ENCODE peak calls at places on chromosomes 11 and 22, in seven cellular contexts. U, D, L, A, O, B and C are unnamed samples.

GRCh38 chr11:69299572-69299971 is 5.6 kb downstream of the MYEOV start:
- DNase-seq in L (no peak), D (no peak), O (no peak), A (no peak), U (no peak), B (no peak), C (no peak)

GRCh38 chr11:17762309-17762974 is 27.9 kb downstream of the KCNC1 start:
- DNase-seq in A (no peak), O (no peak), D (no peak), L (no peak), B (no peak), U (no peak), C (no peak)

GRCh38 chr11:123608945-123609344 is 45.5 kb downstream of the SCN3B start:
- DNase-seq in B (no peak), A (no peak), U (no peak), D (no peak), O (no peak), L (no peak), C (no peak)

GRCh38 chr11:74696488-74696887 is 34.7 kb downstream of the CHRDL2 start:
- DNase-seq in O (no peak), D (no peak), B (no peak), A (peak; percentile 27), L (no peak), U (no peak), C (no peak)

GRCh38 chr11:77471520-77472234 is 2.2 kb downstream of the PAK1 start:
- DNase-seq in U (no peak), A (no peak), O (peak; percentile 67), D (no peak), B (no peak), L (no peak), C (peak; percentile 40)

GRCh38 chr11:33912405-33913361 is 20.8 kb upstream of the LMO2 start:
- DNase-seq in L (no peak), O (no peak), D (peak; percentile 51), U (no peak), A (no peak), B (peak; percentile 96), C (peak; percentile 80)

GRCh38 chr11:111696556-111696955 is 69.6 kb downstream of the PPP2R1B start:
- DNase-seq in B (peak; percentile 82), L (no peak), A (no peak), O (no peak), D (no peak), U (no peak), C (no peak)

GRCh38 chr11:58659404-58659803 is 36.9 kb downstream of the CNTF start:
- DNase-seq in U (no peak), B (no peak), D (no peak), L (no peak), A (no peak), O (peak; percentile 19), C (no peak)

GRCh38 chr11:132463941-132464340 is 1068.4 kb downstream of the OPCML start:
- DNase-seq in D (no peak), O (no peak), A (no peak), L (no peak), U (no peak), B (peak; percentile 13), C (no peak)

GRCh38 chr11:114448749-114449484 is 9.7 kb downstream of the REXO2 start:
- DNase-seq in O (no peak), L (no peak), A (no peak), D (no peak), U (no peak), B (peak; percentile 27), C (no peak)

GRCh38 chr11:125202362-125202880 is 37.9 kb downstream of the PKNOX2 start:
- DNase-seq in B (no peak), D (no peak), O (no peak), U (no peak), L (no peak), A (no peak), C (no peak)

GRCh38 chr11:100434821-100435641 is 252.1 kb upstream of the ARHGAP42 start:
- DNase-seq in U (no peak), O (no peak), L (no peak), A (no peak), B (no peak), D (no peak), C (no peak)

GRCh38 chr11:123561046-123561781 is 93.2 kb downstream of the SCN3B start:
- DNase-seq in O (no peak), L (no peak), U (no peak), A (peak; percentile 76), D (peak; percentile 76), B (peak; percentile 61), C (no peak)

GRCh38 chr11:17535488-17535887 is 8.7 kb downstream of the USH1C start:
- DNase-seq in A (no peak), O (no peak), L (no peak), D (no peak), U (no peak), B (no peak), C (no peak)

GRCh38 chr22:27510024-27510423 is 291.5 kb downstream of the MN1 start:
- DNase-seq in O (no peak), D (no peak), B (no peak), U (no peak), A (no peak), L (no peak), C (no peak)

GRCh38 chr11:109033627-109034340 is 368.9 kb downstream of the DDX10 start:
- DNase-seq in D (no peak), B (peak; percentile 98), U (no peak), A (peak; percentile 52), L (peak; percentile 95), O (no peak), C (peak; percentile 63)

GRCh38 chr22:19060356-19061009 is 61.7 kb downstream of the DGCR2 start:
- DNase-seq in A (peak; percentile 56), B (peak; percentile 41), U (no peak), L (no peak), O (no peak), D (no peak), C (no peak)

GRCh38 chr11:80593981-80594380 is 1153.2 kb upstream of the TENM4 start:
- DNase-seq in L (peak; percentile 97), B (no peak), A (no peak), O (peak; percentile 37), D (no peak), U (no peak), C (peak; percentile 96)

GRCh38 chr11:3161720-3162409 is 3.2 kb downstream of the OSBPL5 start:
- DNase-seq in D (peak; percentile 21), U (peak; percentile 64), A (no peak), L (no peak), B (no peak), O (peak; percentile 5), C (no peak)

GRCh38 chr11:65280646-65281045 is 18.9 kb downstream of the POLA2 start:
- DNase-seq in U (peak; percentile 7), A (no peak), O (no peak), B (no peak), D (no peak), L (peak; percentile 51), C (no peak)

GRCh38 chr11:1519028-1519736 is 32.6 kb upstream of the MOB2 start:
- DNase-seq in D (no peak), L (no peak), O (no peak), U (no peak), A (no peak), B (no peak), C (no peak)

DNA sequence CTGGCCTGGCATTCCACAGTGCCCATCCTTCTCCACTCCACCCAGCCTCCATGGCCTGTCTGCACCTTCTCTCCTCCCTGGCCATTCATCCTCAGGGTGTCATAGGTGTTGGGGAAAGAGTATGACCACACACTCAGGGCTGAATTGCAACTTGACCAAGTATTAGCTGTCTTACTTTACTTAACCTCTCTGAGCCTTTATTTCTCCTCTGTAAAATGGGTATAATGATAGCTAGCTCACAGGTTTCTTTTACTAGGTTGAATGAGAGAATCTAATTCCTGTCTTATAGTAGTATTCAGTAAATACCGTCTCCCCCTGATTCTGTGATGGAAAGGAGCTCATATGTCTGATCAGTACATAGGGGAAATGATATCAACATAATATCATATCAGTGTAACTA is 16.0 kb downstream of the PANX1 start:
- DNase-seq in D (no peak), A (no peak), L (no peak), O (no peak), B (no peak), U (no peak), C (no peak)
- H3K4me1 ChIP-seq in D (peaks cover 40% of the 10 kb centered on the region), A (peaks cover 45% of the 10 kb centered on the region), L (peaks cover 40% of the 10 kb centered on the region), O (peaks cover 6% of the 10 kb centered on the region), B (peaks cover 12% of the 10 kb centered on the region), U (peaks cover 6% of the 10 kb centered on the region), C (no peaks in the 10 kb centered on the region)

GRCh38 chr11:115459563-115459962 is 44.7 kb downstream of the CADM1 start:
- DNase-seq in L (no peak), B (no peak), U (no peak), A (no peak), D (no peak), O (no peak), C (no peak)
- H3K4me1 ChIP-seq in L (no peaks in the 10 kb centered on the region), B (no peaks in the 10 kb centered on the region), U (no peaks in the 10 kb centered on the region), A (no peaks in the 10 kb centered on the region), D (no peaks in the 10 kb centered on the region), O (no peaks in the 10 kb centered on the region), C (no peaks in the 10 kb centered on the region)

GRCh38 chr11:12247543-12248287 is 129.7 kb upstream of the PARVA start:
- DNase-seq in U (no peak), L (no peak), D (no peak), B (no peak), A (no peak), O (no peak), C (no peak)
- H3K4me1 ChIP-seq in U (peaks cover 30% of the 10 kb centered on the region), L (peaks cover 5% of the 10 kb centered on the region), D (peaks cover 50% of the 10 kb centered on the region), B (peaks cover 13% of the 10 kb centered on the region), A (no peaks in the 10 kb centered on the region), O (peaks cover 29% of the 10 kb centered on the region), C (no peaks in the 10 kb centered on the region)

GRCh38 chr11:7964873-7965272 is 374 bp downstream of the NLRP10 start:
- DNase-seq in B (peak; percentile 79), D (no peak), O (no peak), U (no peak), A (no peak), L (no peak), C (no peak)
- H3K4me1 ChIP-seq in B (peaks cover 60% of the 10 kb centered on the region), D (no peaks in the 10 kb centered on the region), O (no peaks in the 10 kb centered on the region), U (no peaks in the 10 kb centered on the region), A (no peaks in the 10 kb centered on the region), L (no peaks in the 10 kb centered on the region), C (no peaks in the 10 kb centered on the region)

GRCh38 chr22:43014876-43015676 is at the start of gene PACSIN2:
- DNase-seq in A (peak; percentile 100), L (peak; percentile 98), O (peak; percentile 100), B (peak; percentile 99), U (peak; percentile 100), D (peak; percentile 100), C (peak; percentile 99)
- H3K4me1 ChIP-seq in A (peaks cover 37% of the 10 kb centered on the region), L (peaks cover 17% of the 10 kb centered on the region), O (peaks cover 19% of the 10 kb centered on the region), B (peaks cover 18% of the 10 kb centered on the region), U (peaks cover 6% of the 10 kb centered on the region), D (peaks cover 11% of the 10 kb centered on the region), C (peaks cover 10% of the 10 kb centered on the region)

DNA sequence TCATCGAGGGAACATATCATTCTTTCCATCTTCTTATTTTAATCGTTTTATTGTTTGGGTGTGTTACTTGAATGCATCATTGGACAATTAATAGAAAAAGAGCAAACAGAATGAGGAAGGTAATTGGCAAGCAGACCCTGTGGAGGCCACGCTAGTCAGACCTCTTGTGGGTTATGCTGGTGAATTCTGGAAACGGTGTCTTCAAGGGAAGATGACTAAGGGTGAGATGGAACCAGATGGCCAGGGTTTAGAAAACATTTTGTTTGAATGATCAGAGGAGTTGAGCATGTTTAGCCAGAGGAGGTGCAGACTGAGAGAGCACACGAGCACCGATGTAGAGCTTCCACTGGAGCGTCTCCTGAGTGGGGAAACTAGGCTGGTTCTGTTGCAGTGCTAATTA is 8.5 kb downstream of the ST14 start:
- DNase-seq in B (peak; percentile 78), L (no peak), O (peak; percentile 9), U (no peak), A (no peak), D (no peak), C (no peak)
- H3K4me1 ChIP-seq in B (peaks cover 20% of the 10 kb centered on the region), L (no peaks in the 10 kb centered on the region), O (peaks cover 21% of the 10 kb centered on the region), U (no peaks in the 10 kb centered on the region), A (no peaks in the 10 kb centered on the region), D (no peaks in the 10 kb centered on the region), C (no peaks in the 10 kb centered on the region)